ENCODE peak calls at places on chromosomes 11 and 22, in eight cellular contexts. I is heart right ventricle, S is bronchial epithelial cell, X is body of pancreas, T is lower lobe of right lung, E is dorsolateral prefrontal cortex, F is aorta, U is HCT116. Q is an unnamed sample.

GRCh38 chr22:31490496-31490925 is 869 bp upstream of the EIF4ENIF1 start:
- DNase-seq in T (peak), F (peak), X (peak), I (peak), U (peak), S (peak), E (peak), Q (peak)

GRCh38 chr11:36131719-36132349 is 157.4 kb downstream of the COMMD9 start:
- DNase-seq in X (peak), I (peak), E (peak), F (peak), U (no peak), S (peak), T (no peak), Q (peak)

GRCh38 chr22:18077639-18078328 is at the start of gene PEX26:
- DNase-seq in I (peak), T (peak), S (peak), U (peak), X (peak), E (peak), F (peak), Q (peak)

GRCh38 chr11:29093416-29093815 is 923.4 kb downstream of the KCNA4 start:
- DNase-seq in F (no peak), U (no peak), I (no peak), E (no peak), S (peak), T (no peak), X (no peak), Q (peak)

GRCh38 chr22:49801391-49802060 is 26.1 kb downstream of the BRD1 start:
- DNase-seq in F (no peak), E (no peak), U (no peak), T (no peak), S (no peak), X (no peak), I (no peak), Q (no peak)

GRCh38 chr22:27430799-27431480 is 370.6 kb downstream of the MN1 start:
- DNase-seq in S (no peak), X (no peak), T (no peak), I (no peak), U (no peak), E (no peak), F (no peak), Q (no peak)

GRCh38 chr11:129314381-129314780 is 61.3 kb upstream of the BARX2 start:
- DNase-seq in F (no peak), S (no peak), X (no peak), U (no peak), I (no peak), E (no peak), T (no peak), Q (no peak)

GRCh38 chr11:79366218-79366617 is 74.6 kb downstream of the TENM4 start:
- DNase-seq in X (no peak), U (no peak), F (no peak), I (no peak), S (peak), T (no peak), E (no peak), Q (peak)

GRCh38 chr11:9574556-9574805 is 1.0 kb downstream of the WEE1 start:
- DNase-seq in S (no peak), X (no peak), E (no peak), U (no peak), I (peak), F (no peak), T (peak), Q (no peak)

GRCh38 chr11:6323291-6323905 is 3.1 kb upstream of the CAVIN3 start:
- DNase-seq in E (no peak), T (no peak), X (peak), I (no peak), F (no peak), U (no peak), S (no peak), Q (no peak)

GRCh38 chr11:13135385-13136271 is 126.5 kb downstream of the RASSF10 start:
- DNase-seq in S (no peak), F (no peak), U (no peak), E (peak), T (no peak), I (no peak), X (no peak), Q (no peak)

GRCh38 chr11:59822989-59823566 is 12.5 kb upstream of the MRPL16 start:
- DNase-seq in S (peak), T (no peak), F (no peak), E (no peak), X (peak), I (no peak), U (peak), Q (peak)

GRCh38 chr11:13183094-13183825 is 94.3 kb upstream of the BMAL1 start:
- DNase-seq in S (peak), X (no peak), T (no peak), F (no peak), U (no peak), E (no peak), I (no peak), Q (peak)

GRCh38 chr22:49976439-49977175 is 16.0 kb downstream of the PIM3 start:
- DNase-seq in E (no peak), I (no peak), U (no peak), F (no peak), T (no peak), X (no peak), S (no peak), Q (no peak)

GRCh38 chr11:76589477-76589876 is 81.1 kb downstream of the LRRC32 start:
- DNase-seq in T (no peak), S (no peak), I (no peak), E (no peak), U (no peak), X (no peak), F (no peak), Q (no peak)

GRCh38 chr11:76591416-76591815 is 79.1 kb downstream of the LRRC32 start:
- DNase-seq in S (no peak), U (no peak), E (no peak), X (no peak), T (no peak), I (no peak), F (no peak), Q (no peak)

GRCh38 chr11:76592025-76592914 is 78.3 kb downstream of the LRRC32 start:
- DNase-seq in I (no peak), F (no peak), T (no peak), S (no peak), U (no peak), X (no peak), E (no peak), Q (no peak)

GRCh38 chr11:76589945-76590630 is 80.5 kb downstream of the LRRC32 start:
- DNase-seq in I (no peak), U (no peak), E (no peak), S (no peak), X (no peak), F (no peak), T (no peak), Q (no peak)

GRCh38 chr11:76590631-76590950 is 80.0 kb downstream of the LRRC32 start:
- DNase-seq in S (no peak), U (no peak), T (no peak), I (no peak), E (no peak), F (no peak), X (no peak), Q (no peak)
- H3K4me3 ChIP-seq in S (no peak), U (no peak), T (no peak), I (no peak), E (no peak), F (no peak), X (no peak), Q (no peak)

GRCh38 chr11:128195756-128196155 is 391.6 kb downstream of the ETS1 start:
- DNase-seq in E (no peak), I (no peak), S (peak), F (no peak), U (no peak), X (no peak), T (no peak), Q (no peak)
- H3K4me3 ChIP-seq in E (no peak), I (no peak), S (no peak), F (no peak), U (no peak), X (no peak), T (no peak), Q (no peak)

GRCh38 chr11:60924906-60925684 is 835 bp downstream of the TMEM132A start:
- DNase-seq in E (no peak), X (no peak), F (no peak), I (no peak), S (no peak), U (no peak), T (no peak), Q (peak)

GRCh38 chr11:60924110-60924905 is at the start of gene TMEM132A:
- DNase-seq in F (peak), E (peak), T (peak), U (peak), S (peak), X (peak), I (peak), Q (peak)

GRCh38 chr11:60927061-60927592 is 2.9 kb downstream of the TMEM132A start:
- DNase-seq in U (no peak), S (no peak), I (no peak), F (no peak), T (no peak), X (no peak), E (no peak), Q (no peak)

GRCh38 chr11:60926500-60926899 is 2.2 kb downstream of the TMEM132A start:
- DNase-seq in E (peak), F (no peak), S (no peak), X (no peak), I (no peak), T (no peak), U (no peak), Q (no peak)

DNA sequence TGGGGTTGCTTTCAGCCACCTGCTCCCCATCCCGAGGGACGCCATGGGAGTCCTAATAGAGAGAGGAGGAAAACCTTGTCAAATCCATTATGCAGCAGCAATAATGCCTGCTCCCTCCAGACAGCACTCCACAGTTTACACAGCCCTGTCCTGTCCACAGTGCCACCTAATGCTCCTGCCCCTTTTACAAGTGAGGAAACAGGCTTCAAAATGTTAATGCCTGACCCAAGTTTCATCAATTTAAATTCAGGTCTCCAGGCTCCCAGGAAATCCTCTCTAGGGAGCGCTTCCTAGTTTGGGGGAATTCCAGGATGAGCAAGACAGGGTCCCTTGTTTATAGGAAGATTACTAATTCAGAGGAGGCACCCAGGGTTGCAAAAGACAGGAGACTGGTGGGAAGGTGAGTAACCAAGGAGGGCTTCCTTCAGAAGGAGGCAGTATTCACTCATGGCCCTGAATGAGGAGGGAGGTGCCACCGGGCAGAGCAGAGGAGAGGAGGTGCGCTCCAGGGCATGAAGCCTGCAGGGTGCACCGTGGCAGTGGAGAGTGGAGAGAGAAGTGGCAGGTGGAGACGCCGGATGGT is 1.5 kb downstream of the TMEM132A start:
- DNase-seq in E (no peak), I (no peak), X (no peak), F (no peak), U (no peak), S (peak), T (no peak), Q (peak)
- H3K4me3 ChIP-seq in E (peak), I (peak), X (no peak), F (no peak), U (peak), S (peak), T (peak), Q (peak)

GRCh38 chr11:82942376-82942775 is 40.8 kb downstream of the DDIAS start:
- DNase-seq in T (no peak), U (no peak), S (no peak), E (no peak), X (no peak), I (no peak), F (no peak), Q (no peak)
- H3K4me3 ChIP-seq in T (no peak), U (no peak), S (no peak), E (no peak), X (no peak), I (no peak), F (no peak), Q (no peak)

GRCh38 chr11:2697871-2698270 is 1.9 kb downstream of the KCNQ1OT1 start:
- DNase-seq in U (no peak), E (no peak), X (no peak), T (no peak), F (peak), I (no peak), S (peak), Q (peak)

GRCh38 chr11:2700415-2701211 is 819 bp upstream of the KCNQ1OT1 start:
- DNase-seq in U (no peak), T (peak), S (no peak), I (peak), F (peak), X (peak), E (peak), Q (peak)

GRCh38 chr11:2699531-2700414 is at the start of gene KCNQ1OT1:
- DNase-seq in I (peak), U (peak), T (peak), F (peak), S (peak), X (peak), E (peak), Q (peak)

GRCh38 chr11:2698386-2699184 is 1.2 kb downstream of the KCNQ1OT1 start:
- DNase-seq in U (no peak), E (no peak), X (peak), S (no peak), F (peak), I (no peak), T (no peak), Q (peak)

GRCh38 chr11:2699185-2699530 is 636 bp downstream of the KCNQ1OT1 start:
- DNase-seq in X (peak), I (no peak), E (no peak), S (no peak), T (peak), F (peak), U (no peak), Q (peak)
- H3K4me3 ChIP-seq in X (peak), I (peak), E (peak), S (peak), T (peak), F (peak), U (peak), Q (peak)

DNA sequence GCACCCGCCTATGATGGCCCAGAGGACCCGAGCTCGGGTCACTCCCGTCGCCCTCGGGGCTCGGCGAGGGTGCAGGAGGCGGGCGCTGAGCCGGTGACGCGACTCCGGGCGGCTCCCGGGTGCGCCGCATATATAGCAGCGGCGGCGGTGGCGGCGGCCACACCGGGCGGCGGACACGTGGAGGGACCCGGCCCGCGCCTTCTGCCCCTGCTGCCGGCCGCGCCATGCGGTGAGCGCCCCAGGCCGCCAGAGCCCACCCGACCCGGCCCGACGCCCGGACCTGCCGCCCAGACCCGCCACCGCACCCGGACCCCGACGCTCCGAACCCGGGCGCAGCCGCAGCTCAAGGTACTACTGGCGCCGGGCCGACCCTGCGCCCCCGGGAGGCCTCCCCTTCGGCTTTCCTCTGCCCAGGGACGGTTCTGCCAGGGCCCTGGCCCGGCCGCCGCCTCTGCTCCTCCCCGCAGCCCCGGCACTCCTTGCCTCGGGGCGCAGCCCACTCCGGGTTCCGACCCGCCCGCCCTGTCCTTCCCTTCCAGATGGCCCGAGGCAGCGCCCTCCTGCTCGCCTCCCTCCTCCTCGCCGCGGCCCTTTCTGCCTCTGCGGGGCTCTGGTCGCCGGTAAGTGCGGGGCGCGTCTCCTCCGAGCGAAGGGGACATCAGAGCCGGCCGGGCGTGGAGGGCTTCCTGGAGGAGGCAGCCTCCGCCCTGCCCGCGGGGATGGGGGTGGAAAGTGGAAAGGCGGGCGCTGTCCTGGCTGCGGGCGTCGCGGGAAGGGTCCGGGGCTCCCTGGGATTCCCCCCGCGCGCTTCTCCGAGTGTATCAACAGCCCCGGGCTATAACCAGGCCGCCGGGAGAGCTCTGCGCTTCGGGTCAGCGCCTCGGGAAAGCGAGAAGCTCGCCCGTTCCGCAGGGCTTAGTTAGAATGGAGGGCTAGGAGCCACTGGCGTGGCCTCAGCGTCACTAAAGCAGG is at the start of gene GAL:
- DNase-seq in S (no peak), I (no peak), E (no peak), F (no peak), U (no peak), T (no peak), X (no peak), Q (peak)
- H3K4me3 ChIP-seq in S (peak), I (peak), E (peak), F (peak), U (peak), T (peak), X (no peak), Q (peak)

DNA sequence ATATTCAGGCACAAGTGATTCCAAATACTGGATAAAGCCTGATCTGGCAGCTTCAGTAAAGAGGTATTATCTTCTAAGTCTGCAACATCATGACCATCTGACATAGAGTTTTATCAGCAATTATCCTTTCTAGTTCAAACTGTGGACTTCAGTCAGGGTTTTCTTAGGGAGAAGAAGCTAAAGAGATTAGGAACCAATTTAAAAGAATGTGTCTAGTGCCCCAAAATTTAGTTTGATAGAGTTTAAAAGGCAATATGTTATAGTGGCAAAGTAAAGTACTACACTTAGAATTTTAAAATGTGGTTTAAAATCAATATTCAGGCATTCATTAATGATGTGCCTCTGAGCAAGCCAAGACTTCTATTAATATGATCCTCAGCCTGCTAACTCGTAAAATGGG is 5.4 kb downstream of the PAK1 start:
- DNase-seq in U (no peak), T (no peak), S (no peak), F (no peak), E (no peak), X (no peak), I (no peak), Q (no peak)
- H3K4me3 ChIP-seq in U (no peak), T (no peak), S (no peak), F (no peak), E (no peak), X (no peak), I (no peak), Q (no peak)

DNA sequence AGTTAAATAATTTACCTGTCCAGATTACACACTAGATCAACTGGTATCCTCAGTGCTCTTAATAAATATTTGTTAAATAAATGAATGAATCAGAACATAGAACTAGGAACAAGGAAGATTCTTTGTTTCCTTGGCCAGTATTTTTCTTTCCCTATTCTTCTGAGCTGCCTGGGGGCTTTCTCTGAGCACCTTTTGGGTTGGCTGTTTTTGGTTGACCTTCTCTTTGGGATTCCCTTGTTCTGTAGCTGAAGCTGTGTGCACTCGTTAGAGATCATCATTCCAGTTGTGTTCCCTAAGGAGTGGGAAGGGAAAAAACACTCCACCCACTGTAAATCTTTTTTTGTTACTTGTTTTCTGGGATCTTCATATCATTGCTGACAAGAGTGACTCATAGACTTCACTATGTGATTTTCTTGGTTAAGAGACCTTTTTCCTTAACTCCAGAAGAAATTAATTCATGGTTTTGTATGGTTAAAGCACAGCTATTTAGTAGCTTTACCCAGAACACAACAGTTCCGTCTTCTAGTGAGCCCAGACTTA is 84.3 kb downstream of the STIM1 start:
- DNase-seq in E (no peak), U (no peak), F (no peak), S (no peak), I (no peak), T (no peak), X (no peak), Q (no peak)
- H3K4me3 ChIP-seq in E (no peak), U (no peak), F (no peak), S (no peak), I (no peak), T (no peak), X (no peak), Q (no peak)

DNA sequence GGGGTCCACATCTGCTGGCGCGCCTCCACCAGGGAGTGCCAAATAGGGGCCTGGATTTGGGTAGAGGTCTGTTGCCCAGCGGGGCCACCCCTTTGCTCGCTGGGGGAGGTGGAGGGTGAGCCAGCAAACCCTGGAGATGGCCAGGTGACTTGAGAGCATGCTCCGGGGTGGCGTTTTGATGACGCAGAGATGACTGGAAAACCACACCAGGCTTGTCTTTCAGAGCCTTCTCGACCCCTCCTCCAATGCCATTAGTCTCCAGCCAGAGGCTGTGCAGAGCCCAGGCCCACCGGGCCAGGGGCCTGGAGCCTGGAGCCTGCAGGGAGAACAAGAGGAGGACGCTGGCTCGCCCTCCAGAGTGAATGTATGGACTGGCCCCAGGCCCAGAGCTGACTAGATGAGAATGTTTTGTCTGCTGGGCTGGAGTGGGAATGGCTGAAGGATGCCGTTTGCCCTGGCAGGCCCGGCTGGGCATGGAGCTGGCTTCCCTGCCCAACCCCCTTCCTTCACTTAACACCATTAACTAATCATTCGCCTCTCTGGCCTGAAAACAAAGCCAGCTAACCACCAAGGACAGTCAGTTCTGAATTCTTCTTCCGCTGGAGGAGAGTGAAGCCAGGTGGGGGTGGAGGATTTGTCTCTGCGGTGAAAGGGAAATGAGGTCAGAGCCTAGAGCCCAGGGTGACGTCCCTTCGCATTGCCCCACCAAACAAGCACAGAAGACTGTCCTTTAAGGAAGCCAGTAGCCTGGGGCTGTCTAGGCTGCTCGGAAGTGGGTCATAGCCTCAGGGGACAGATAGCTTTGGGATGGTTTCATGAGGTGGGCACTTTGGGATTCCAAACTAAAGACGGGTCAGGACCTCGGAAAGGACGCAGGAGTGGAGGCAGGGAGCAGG is 1.6 kb upstream of the MCAM start:
- DNase-seq in I (no peak), U (no peak), F (no peak), X (no peak), S (peak), E (no peak), T (no peak), Q (peak)
- H3K4me3 ChIP-seq in I (no peak), U (no peak), F (no peak), X (no peak), S (no peak), E (no peak), T (peak), Q (no peak)

Q was measured in epithelial cell of esophagus.